ENCODE peak calls at places on chromosomes 16 and 17, in five cellular contexts. Z, H, U, V and W are unnamed samples.

GRCh38 chr16:30659507-30660423 is 1.5 kb downstream of the FBRS start:
- DNase-seq in V (peak), U (peak), Z (no peak), H (no peak), W (peak)

GRCh38 chr16:51431517-51432241 is 280.6 kb upstream of the SALL1 start:
- DNase-seq in Z (no peak), U (peak), V (peak), H (no peak), W (peak)

GRCh38 chr17:31568140-31568938 is 176.9 kb downstream of the RAB11FIP4 start:
- DNase-seq in U (no peak), H (no peak), V (no peak), Z (no peak), W (peak)

GRCh38 chr16:22782299-22782698 is 31.7 kb upstream of the HS3ST2 start:
- DNase-seq in H (no peak), V (no peak), Z (no peak), U (no peak), W (no peak)

GRCh38 chr17:27862848-27863247 is 30.3 kb downstream of the LYRM9 start:
- DNase-seq in V (no peak), Z (no peak), U (no peak), H (no peak), W (no peak)

GRCh38 chr17:48588519-48588918 is 1.5 kb downstream of the HOXB3 start:
- DNase-seq in V (no peak), U (no peak), H (no peak), Z (no peak), W (peak)

GRCh38 chr17:9971991-9972390 is 66.9 kb upstream of the RCVRN start:
- DNase-seq in V (peak), H (no peak), U (peak), Z (peak), W (peak)

GRCh38 chr16:85614338-85615013 is 1.4 kb downstream of the GSE1 start:
- DNase-seq in Z (no peak), U (no peak), V (no peak), H (no peak), W (no peak)

GRCh38 chr17:51046527-51047384 is 73.9 kb downstream of the SPAG9 start:
- DNase-seq in V (peak), U (peak), Z (no peak), H (peak), W (peak)

GRCh38 chr17:63483655-63484575 is 7.1 kb downstream of the ACE start:
- DNase-seq in V (no peak), Z (no peak), U (no peak), H (no peak), W (no peak)

GRCh38 chr17:74759941-74760340 is 11.5 kb downstream of the NHERF1 start:
- DNase-seq in H (peak), Z (peak), V (no peak), U (no peak), W (no peak)

GRCh38 chr17:31431098-31431794 is 39.8 kb downstream of the RAB11FIP4 start:
- DNase-seq in U (no peak), V (no peak), H (no peak), Z (no peak), W (no peak)

GRCh38 chr16:53922067-53922804 is 218.3 kb downstream of the FTO start:
- DNase-seq in Z (no peak), U (no peak), H (no peak), V (no peak), W (no peak)